ENCODE peak calls at places on chromosomes 6 and 20, in nine cellular contexts. E is stomach; L is SK-N-MC; W is thoracic aorta; J is CD4-positive, alpha-beta memory T cell; O is small intestine; K is fibroblast of lung; B is body of pancreas; D is gastrocnemius medialis. P is an unnamed sample.

GRCh38 chr6:150720774-150721233 is 121.1 kb downstream of the PLEKHG1 start:
- DNase-seq in E (no peak), L (no peak), W (no peak), J (no peak), O (no peak), K (peak), B (no peak), D (no peak), P (no peak)

GRCh38 chr6:17015551-17016381 is 86.1 kb upstream of the STMND1 start:
- DNase-seq in E (no peak), L (no peak), W (no peak), J (peak), O (no peak), K (no peak), B (no peak), D (no peak), P (no peak)

GRCh38 chr6:33313709-33314514 is at the start of gene TAPBP:
- DNase-seq in E (peak), L (no peak), W (no peak), J (peak), O (peak), K (peak), B (peak), D (peak), P (no peak)

GRCh38 chr20:54510546-54511129 is 35.2 kb downstream of the DOK5 start:
- DNase-seq in E (no peak), L (no peak), W (no peak), J (no peak), O (no peak), K (peak), B (peak), D (peak), P (no peak)

GRCh38 chr20:46828471-46828870 is 66.2 kb upstream of the EYA2 start:
- DNase-seq in E (no peak), L (no peak), W (no peak), J (no peak), O (no peak), K (peak), B (no peak), D (no peak), P (peak)

GRCh38 chr6:42396720-42397119 is 55.0 kb downstream of the TRERF1 start:
- DNase-seq in E (no peak), L (no peak), W (no peak), J (no peak), O (no peak), K (no peak), B (no peak), D (no peak), P (no peak)

GRCh38 chr6:33740204-33740608 is 6.5 kb downstream of the IP6K3 start:
- DNase-seq in E (no peak), L (no peak), W (no peak), J (no peak), O (no peak), K (peak), B (peak), D (peak), P (no peak)

GRCh38 chr20:2118783-2119182 is 17.2 kb downstream of the STK35 start:
- DNase-seq in E (no peak), L (no peak), W (no peak), J (no peak), O (no peak), K (no peak), B (no peak), D (no peak), P (no peak)

GRCh38 chr6:34152806-34153565 is 7.1 kb upstream of the GRM4 start:
- DNase-seq in E (no peak), L (no peak), W (no peak), J (no peak), O (no peak), K (no peak), B (no peak), D (no peak), P (no peak)

DNA sequence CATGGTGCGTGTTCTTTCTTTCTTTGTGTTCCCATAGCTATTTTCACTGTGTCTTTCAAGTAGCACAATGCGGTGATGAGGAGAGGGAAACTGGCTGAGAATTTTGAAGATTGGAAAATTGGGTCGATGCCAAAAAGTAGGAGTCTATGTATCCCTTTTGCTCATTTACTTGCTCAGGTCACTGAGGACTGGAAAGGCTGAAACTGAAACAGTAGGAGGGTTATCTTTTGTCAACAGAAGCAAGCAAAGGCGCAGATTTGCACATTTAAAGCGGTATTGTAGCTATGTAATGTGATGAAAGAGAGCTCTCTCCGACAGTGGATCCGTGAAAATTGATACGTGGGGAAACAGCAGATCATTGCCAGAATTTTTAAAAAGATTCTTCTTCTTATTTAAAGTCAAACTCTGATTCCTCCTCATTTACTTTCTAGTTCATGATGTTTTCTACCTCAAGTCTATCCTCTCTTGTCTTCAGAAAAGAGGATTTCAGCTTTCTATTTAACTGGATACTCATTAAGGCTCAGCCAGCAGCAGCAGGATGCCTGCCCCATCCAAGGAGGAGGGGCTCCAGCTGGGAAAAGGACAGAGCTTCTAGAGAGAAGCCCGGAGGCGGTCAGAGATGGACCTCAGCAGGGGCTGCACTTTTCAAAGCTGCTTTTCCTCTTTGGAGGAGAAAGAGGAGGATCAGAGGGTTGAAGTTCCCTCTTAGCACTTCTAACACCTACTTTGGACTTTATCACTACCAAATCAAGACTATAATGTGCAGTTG is 15.9 kb upstream of the FYN start:
- DNase-seq in E (no peak), L (peak), W (no peak), J (no peak), O (no peak), K (no peak), B (no peak), D (no peak), P (no peak)
- H3K27ac ChIP-seq in E (no peak), L (peak), W (no peak), J (no peak), O (no peak), K (no peak), B (no peak), D (no peak), P (no peak)

GRCh38 chr20:33719989-33720709 is at the start of gene PXMP4:
- DNase-seq in E (peak), L (peak), W (peak), J (peak), O (peak), K (peak), B (peak), D (peak), P (peak)
- H3K4me3 ChIP-seq in E (peak), L (peak), W (peak), J (peak), O (peak), K (peak), B (peak), D (peak), P (peak)

GRCh38 chr20:36528875-36529425 is 12.4 kb upstream of the MYL9 start:
- DNase-seq in E (no peak), L (no peak), W (no peak), J (no peak), O (no peak), K (no peak), B (no peak), D (no peak), P (no peak)
- H3K27ac ChIP-seq in E (no peak), L (no peak), W (peak), J (no peak), O (no peak), K (no peak), B (no peak), D (no peak), P (no peak)

GRCh38 chr6:111614833-111615582 is 9.3 kb upstream of the TRAF3IP2 start:
- DNase-seq in E (peak), L (no peak), W (no peak), J (no peak), O (peak), K (no peak), B (no peak), D (no peak), P (no peak)
- H3K4me3 ChIP-seq in E (no peak), L (no peak), W (no peak), J (no peak), O (no peak), K (no peak), B (no peak), D (no peak), P (no peak)

GRCh38 chr6:148885154-148885870 is 138.5 kb downstream of the UST start:
- DNase-seq in E (no peak), L (no peak), W (no peak), J (no peak), O (no peak), K (peak), B (no peak), D (no peak), P (peak)
- H3K27ac ChIP-seq in E (no peak), L (no peak), W (peak), J (no peak), O (no peak), K (no peak), B (no peak), D (no peak), P (peak)

GRCh38 chr6:80674669-80675068 is 568.2 kb downstream of the BCKDHB start:
- DNase-seq in E (no peak), L (no peak), W (no peak), J (no peak), O (peak), K (no peak), B (no peak), D (no peak), P (no peak)
- H3K4me3 ChIP-seq in E (no peak), L (no peak), W (no peak), J (no peak), O (no peak), K (no peak), B (no peak), D (no peak), P (no peak)

GRCh38 chr6:155079985-155080452 is 84.9 kb downstream of the TIAM2 start:
- DNase-seq in E (no peak), L (no peak), W (no peak), J (no peak), O (no peak), K (no peak), B (no peak), D (no peak), P (no peak)

GRCh38 chr6:155077331-155077730 is 82.2 kb downstream of the TIAM2 start:
- DNase-seq in E (no peak), L (no peak), W (no peak), J (no peak), O (no peak), K (no peak), B (no peak), D (no peak), P (no peak)

GRCh38 chr6:155077784-155078183 is 82.7 kb downstream of the TIAM2 start:
- DNase-seq in E (no peak), L (no peak), W (no peak), J (no peak), O (no peak), K (no peak), B (peak), D (no peak), P (no peak)

GRCh38 chr6:155075938-155076337 is 80.8 kb downstream of the TIAM2 start:
- DNase-seq in E (no peak), L (no peak), W (no peak), J (no peak), O (no peak), K (no peak), B (no peak), D (no peak), P (no peak)

GRCh38 chr6:155078331-155078745 is 83.2 kb downstream of the TIAM2 start:
- DNase-seq in E (no peak), L (no peak), W (no peak), J (no peak), O (no peak), K (no peak), B (no peak), D (no peak), P (no peak)
- H3K27ac ChIP-seq in E (no peak), L (no peak), W (no peak), J (no peak), O (no peak), K (no peak), B (peak), D (no peak), P (no peak)

GRCh38 chr6:169048185-169048584 is 205.5 kb downstream of the THBS2 start:
- DNase-seq in E (no peak), L (no peak), W (no peak), J (no peak), O (no peak), K (no peak), B (no peak), D (no peak), P (no peak)

GRCh38 chr6:169045486-169045885 is 208.2 kb downstream of the THBS2 start:
- DNase-seq in E (no peak), L (no peak), W (no peak), J (no peak), O (no peak), K (no peak), B (no peak), D (peak), P (no peak)

GRCh38 chr6:169046021-169046420 is 207.6 kb downstream of the THBS2 start:
- DNase-seq in E (no peak), L (no peak), W (no peak), J (no peak), O (no peak), K (no peak), B (no peak), D (no peak), P (no peak)

GRCh38 chr6:169047345-169047744 is 206.3 kb downstream of the THBS2 start:
- DNase-seq in E (no peak), L (no peak), W (no peak), J (no peak), O (no peak), K (no peak), B (no peak), D (no peak), P (no peak)

DNA sequence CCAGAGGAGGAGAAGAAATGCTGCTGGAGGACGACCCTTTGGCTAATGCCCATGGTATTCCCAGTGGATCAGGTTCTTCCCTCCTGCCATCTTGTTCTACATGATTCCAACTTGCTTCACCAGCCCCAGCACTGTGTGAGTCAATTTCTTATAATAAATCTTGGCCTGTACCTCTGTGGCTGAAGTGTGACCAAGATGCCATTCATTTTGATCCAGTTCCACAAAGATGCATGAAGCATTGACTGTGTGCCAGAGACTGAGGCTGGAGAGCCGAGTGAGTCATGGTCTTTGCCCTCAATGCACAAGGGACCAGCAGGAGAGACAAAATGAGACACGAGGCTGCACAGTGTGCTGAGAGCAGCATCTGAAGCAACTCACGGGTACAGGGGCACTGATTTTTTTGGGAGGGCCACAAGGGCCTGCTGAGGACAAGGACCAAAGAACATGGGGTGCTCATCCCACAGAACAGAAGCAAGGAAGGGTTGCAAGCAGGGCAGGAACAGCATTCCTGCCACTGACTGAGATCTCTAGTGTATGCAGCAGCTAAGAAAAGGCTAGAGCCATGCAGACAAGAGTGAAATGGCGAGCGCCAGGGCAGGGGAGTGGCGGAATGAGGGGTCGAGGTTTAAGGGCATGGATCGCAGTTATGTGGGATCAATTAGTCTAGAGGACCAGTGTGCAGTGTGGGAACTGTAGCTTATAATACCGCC is 207.0 kb downstream of the THBS2 start:
- DNase-seq in E (no peak), L (no peak), W (no peak), J (no peak), O (no peak), K (peak), B (no peak), D (peak), P (no peak)
- H3K4me3 ChIP-seq in E (no peak), L (no peak), W (no peak), J (no peak), O (no peak), K (no peak), B (no peak), D (no peak), P (no peak)

GRCh38 chr6:154159126-154159525 is 120.1 kb downstream of the OPRM1 start:
- DNase-seq in E (no peak), L (no peak), W (no peak), J (no peak), O (no peak), K (no peak), B (no peak), D (no peak), P (no peak)

GRCh38 chr6:154156135-154156948 is 117.3 kb downstream of the OPRM1 start:
- DNase-seq in E (peak), L (no peak), W (no peak), J (peak), O (peak), K (peak), B (peak), D (no peak), P (no peak)

GRCh38 chr6:154157082-154157481 is 118.0 kb downstream of the OPRM1 start:
- DNase-seq in E (no peak), L (no peak), W (no peak), J (peak), O (peak), K (peak), B (no peak), D (no peak), P (no peak)

GRCh38 chr6:154157706-154158105 is 118.7 kb downstream of the OPRM1 start:
- DNase-seq in E (no peak), L (no peak), W (no peak), J (no peak), O (peak), K (no peak), B (no peak), D (no peak), P (no peak)

GRCh38 chr6:154154389-154154967 is 115.4 kb downstream of the OPRM1 start:
- DNase-seq in E (peak), L (peak), W (no peak), J (peak), O (peak), K (peak), B (peak), D (peak), P (peak)
- H3K27ac ChIP-seq in E (no peak), L (no peak), W (no peak), J (no peak), O (no peak), K (no peak), B (no peak), D (no peak), P (no peak)

P was measured in AG04450.